ENCODE peak calls at places on chromosomes 11 and 22, in nine cellular contexts. Y is spleen, N is K562, K is tibial nerve, D is IMR-90, F is body of pancreas, U is A549, E is HCT116, J is prostate gland. I is an unnamed sample.

GRCh38 chr11:27040302-27041115 is at the start of gene BBOX1:
- DNase-seq in J (peak; percentile 38), D (no peak), U (no peak), N (no peak), K (no peak), E (no peak), F (peak; percentile 24), Y (no peak), I (no peak)

GRCh38 chr11:76627541-76628082 is 42.9 kb downstream of the LRRC32 start:
- DNase-seq in D (no peak), F (no peak), K (no peak), J (no peak), U (no peak), N (no peak), Y (no peak), E (no peak), I (peak; percentile 46)

GRCh38 chr11:109138200-109138599 is 283.8 kb upstream of the C11orf87 start:
- DNase-seq in F (no peak), E (no peak), U (no peak), D (peak; percentile 11), Y (no peak), N (no peak), K (no peak), J (no peak), I (no peak)

GRCh38 chr22:28544431-28544868 is 135.2 kb downstream of the TTC28 start:
- DNase-seq in J (no peak), U (no peak), K (no peak), Y (no peak), F (no peak), N (no peak), D (peak; percentile 24), E (no peak), I (no peak)

GRCh38 chr11:48093795-48094642 is 113.7 kb downstream of the PTPRJ start:
- DNase-seq in U (no peak), N (no peak), D (peak; percentile 78), Y (no peak), K (no peak), E (no peak), J (no peak), F (peak; percentile 72), I (no peak)

GRCh38 chr11:124656759-124657627 is 16.5 kb downstream of the SIAE start:
- DNase-seq in N (no peak), D (peak; percentile 66), F (no peak), Y (no peak), K (no peak), J (no peak), E (no peak), U (no peak), I (no peak)

GRCh38 chr11:71256080-71256479 is 3.7 kb upstream of the SHANK2 start:
- DNase-seq in E (no peak), K (no peak), J (no peak), F (no peak), N (no peak), U (no peak), Y (no peak), D (no peak), I (no peak)

GRCh38 chr11:118524356-118524755 is 2.9 kb upstream of the TTC36 start:
- DNase-seq in D (no peak), E (no peak), K (no peak), F (no peak), U (no peak), J (no peak), Y (no peak), N (no peak), I (no peak)

GRCh38 chr11:73141031-73141308 is 1.1 kb downstream of the FCHSD2 start:
- DNase-seq in N (peak; percentile 37), U (peak; percentile 17), K (no peak), E (no peak), J (no peak), F (peak; percentile 21), Y (peak; percentile 91), D (no peak), I (peak; percentile 89)

GRCh38 chr11:75592699-75593098 is 30.6 kb downstream of the SERPINH1 start:
- DNase-seq in K (no peak), D (no peak), N (no peak), F (peak; percentile 32), E (no peak), U (no peak), J (no peak), Y (no peak), I (no peak)

GRCh38 chr11:8242480-8243280 is 21.0 kb downstream of the LMO1 start:
- DNase-seq in J (no peak), E (no peak), F (no peak), N (no peak), U (no peak), D (no peak), K (no peak), Y (no peak), I (no peak)

DNA sequence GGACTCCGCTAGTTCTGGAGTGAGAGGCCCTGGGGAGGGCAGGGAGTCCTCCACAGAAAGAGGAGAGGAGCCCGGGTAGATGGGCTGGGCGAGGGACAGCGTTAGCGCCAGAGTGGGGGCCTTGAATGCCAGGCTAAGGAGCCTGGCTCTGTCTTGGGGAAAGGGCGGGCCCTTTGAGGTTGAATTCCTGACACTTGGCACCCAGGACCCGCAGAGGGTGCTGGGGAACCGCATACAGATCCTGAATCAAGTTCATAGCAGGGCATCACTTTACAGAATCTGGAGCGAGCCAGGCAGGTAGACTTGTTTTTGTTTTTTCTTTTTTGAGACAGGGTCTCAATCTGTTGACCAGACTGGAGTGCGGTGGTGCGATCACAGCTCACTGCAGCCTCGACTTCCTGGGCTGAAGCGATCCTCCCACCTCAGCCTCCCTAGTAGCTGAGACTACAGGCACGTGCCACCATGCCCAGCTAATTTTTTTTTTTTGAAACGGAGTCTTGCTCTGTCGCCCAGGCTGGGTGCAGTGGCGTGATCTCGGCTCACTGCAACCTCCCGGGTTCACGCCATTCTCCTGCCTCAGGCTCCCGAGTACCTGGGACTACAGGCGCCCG is 6.0 kb downstream of the CARNS1 start:
- DNase-seq in F (no peak), D (no peak), K (no peak), E (no peak), J (no peak), N (no peak), Y (no peak), U (no peak), I (no peak)
- TF ChIP-seq CTCF in F (no peak), D (no peak), K (no peak), E (no peak), J (no peak), N (no peak), Y (no peak), U (no peak), I (no peak)

DNA sequence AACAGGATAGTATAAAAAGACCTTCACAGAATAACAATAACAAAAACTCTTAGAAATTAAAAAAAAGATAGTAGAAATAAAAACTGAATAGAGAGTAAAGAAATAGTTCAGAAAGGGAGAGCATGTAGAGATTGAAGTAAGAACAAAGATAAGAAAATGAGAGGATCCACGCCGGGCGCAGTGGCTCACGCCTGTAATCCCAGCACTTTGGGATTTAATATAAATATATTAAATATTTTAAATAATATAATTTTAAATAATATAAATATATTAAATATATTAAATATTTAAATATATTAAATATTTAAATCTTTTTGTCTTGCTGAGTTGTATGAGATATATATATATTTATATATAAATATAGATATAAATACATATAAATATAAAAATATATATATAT is 11.0 kb downstream of the APOA4 start:
- DNase-seq in E (no peak), J (no peak), N (no peak), U (no peak), Y (no peak), D (no peak), K (no peak), F (no peak), I (no peak)
- TF ChIP-seq POLR2A in E (no peak), J (no peak), N (no peak), U (no peak), Y (no peak), D (no peak), K (no peak), F (no peak), I (no peak)

DNA sequence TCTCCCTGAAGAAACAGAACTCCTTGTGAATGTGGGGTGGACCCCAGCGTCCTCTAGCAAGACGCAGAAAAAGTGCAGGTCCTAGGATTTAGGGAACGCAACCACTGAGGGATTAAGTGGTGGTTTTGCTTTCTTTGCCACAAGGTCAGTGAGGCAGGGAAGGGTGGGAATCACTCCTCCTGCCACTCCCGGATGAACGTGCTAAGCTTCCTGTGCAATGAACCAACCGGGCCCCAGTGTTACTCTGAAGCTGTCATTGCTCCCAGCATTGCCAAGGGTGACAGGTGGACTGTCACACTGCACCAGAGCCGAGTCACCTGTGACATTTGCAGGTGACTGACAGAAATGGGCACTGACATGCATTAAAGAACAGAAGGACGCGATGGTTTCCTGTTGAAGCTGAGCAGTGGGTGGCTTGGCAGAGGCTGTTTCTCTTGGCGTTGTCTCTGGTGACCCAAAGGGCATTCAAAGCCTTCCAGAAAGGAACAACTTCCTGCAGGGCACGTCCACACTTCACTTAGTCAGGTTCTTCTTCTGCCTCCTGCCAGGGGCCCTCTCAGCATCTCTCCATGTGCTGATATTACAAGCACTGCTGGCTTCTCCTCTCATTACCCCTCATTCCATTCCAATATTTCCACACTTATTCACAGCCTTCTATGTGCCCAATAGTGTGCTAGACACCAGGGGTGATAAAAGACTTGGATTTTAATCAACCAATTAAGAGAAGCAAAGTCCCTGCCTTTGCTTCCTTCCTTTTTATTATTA is 9.7 kb downstream of the KIRREL3 start:
- DNase-seq in E (no peak), Y (no peak), N (no peak), U (no peak), F (no peak), J (no peak), D (peak; percentile 40), K (no peak), I (no peak)
- TF ChIP-seq CTCF in E (no peak), Y (peak; percentile 38), N (peak; percentile 18), U (no peak), F (no peak), J (no peak), D (no peak), K (no peak), I (no peak)

GRCh38 chr11:69443968-69444364 is 37.5 kb upstream of the LINC01488 start:
- DNase-seq in U (no peak), E (no peak), J (no peak), Y (peak; percentile 63), D (peak; percentile 58), N (no peak), F (no peak), K (no peak), I (no peak)

GRCh38 chr11:69447786-69448185 is 33.7 kb upstream of the LINC01488 start:
- DNase-seq in N (no peak), Y (peak; percentile 66), F (peak; percentile 21), K (no peak), U (no peak), J (peak; percentile 63), D (no peak), E (no peak), I (no peak)

GRCh38 chr11:69445131-69445470 is 36.4 kb upstream of the LINC01488 start:
- DNase-seq in Y (peak; percentile 76), K (no peak), D (no peak), U (no peak), F (no peak), J (no peak), E (no peak), N (no peak), I (no peak)

GRCh38 chr11:69444381-69445130 is 36.9 kb upstream of the LINC01488 start:
- DNase-seq in E (no peak), Y (peak; percentile 63), K (peak; percentile 86), D (peak; percentile 93), J (peak; percentile 91), N (peak; percentile 84), U (peak; percentile 48), F (peak; percentile 52), I (peak; percentile 76)

DNA sequence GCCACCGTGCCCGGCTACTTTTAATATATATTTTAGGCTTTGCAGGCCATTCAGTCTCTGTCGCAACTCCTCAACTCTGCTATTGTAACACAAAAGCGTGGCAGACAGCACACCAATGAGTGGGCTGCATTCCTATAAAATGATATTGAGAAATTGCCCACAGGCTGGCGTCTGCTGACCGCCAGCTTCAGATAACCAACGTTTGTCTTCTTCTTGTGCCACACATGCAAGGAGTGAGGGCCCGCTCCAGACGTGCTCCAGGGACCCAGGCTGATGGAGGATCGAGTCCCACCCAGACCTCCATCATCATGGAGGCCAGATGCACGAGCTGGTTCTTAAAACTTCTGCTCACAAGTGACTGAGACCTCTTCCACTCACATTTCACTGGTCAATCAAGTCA is 35.4 kb upstream of the LINC01488 start:
- DNase-seq in Y (peak; percentile 55), D (no peak), U (no peak), N (no peak), F (no peak), K (no peak), E (no peak), J (no peak), I (no peak)
- TF ChIP-seq POLR2A in Y (no peak), D (no peak), U (no peak), N (no peak), F (no peak), K (no peak), E (no peak), J (no peak), I (no peak)

I was measured in lower leg skin.